ENCODE peak calls at places on chromosomes 5 and 9, in seven cellular contexts. A is MG63; P is lower leg skin; R is breast epithelium; X is CD8-positive, alpha-beta memory T cell; U is tibial artery; C is coronary artery. E is an unnamed sample.

GRCh38 chr9:14198049-14198448 is 115.9 kb downstream of the NFIB start:
- DNase-seq in P (no peak), X (no peak), A (no peak), U (no peak), R (no peak), C (no peak), E (no peak)

GRCh38 chr5:132267931-132268501 is 10.5 kb downstream of the PDLIM4 start:
- DNase-seq in U (no peak), P (peak; percentile 83), C (no peak), R (peak; percentile 84), A (no peak), X (no peak), E (no peak)

GRCh38 chr5:143812085-143812705 is at the start of gene HMHB1:
- DNase-seq in A (no peak), C (no peak), P (no peak), R (no peak), U (no peak), X (no peak), E (no peak)

GRCh38 chr5:96687812-96688453 is 25.8 kb downstream of the CAST start:
- DNase-seq in R (no peak), X (no peak), C (no peak), U (no peak), P (no peak), A (no peak), E (peak; percentile 8)

GRCh38 chr5:5270958-5271605 is 131.0 kb downstream of the ADAMTS16 start:
- DNase-seq in U (peak; percentile 49), A (peak; percentile 89), R (peak; percentile 39), X (no peak), P (no peak), C (peak; percentile 86), E (no peak)

GRCh38 chr5:88695232-88695631 is 187.8 kb downstream of the MEF2C start:
- DNase-seq in A (no peak), R (no peak), U (no peak), P (no peak), C (no peak), X (no peak), E (no peak)

GRCh38 chr5:18216016-18216415 is 581.8 kb downstream of the TAF11L14 start:
- DNase-seq in X (no peak), A (peak; percentile 7), R (no peak), C (no peak), U (no peak), P (no peak), E (peak; percentile 22)

GRCh38 chr5:32163785-32164184 is 10.3 kb downstream of the GOLPH3 start:
- DNase-seq in X (no peak), A (no peak), R (no peak), U (no peak), C (no peak), P (no peak), E (no peak)

GRCh38 chr9:129173296-129174101 is 4.6 kb downstream of the IER5L start:
- DNase-seq in X (no peak), R (no peak), U (no peak), C (peak; percentile 77), P (no peak), A (no peak), E (no peak)

DNA sequence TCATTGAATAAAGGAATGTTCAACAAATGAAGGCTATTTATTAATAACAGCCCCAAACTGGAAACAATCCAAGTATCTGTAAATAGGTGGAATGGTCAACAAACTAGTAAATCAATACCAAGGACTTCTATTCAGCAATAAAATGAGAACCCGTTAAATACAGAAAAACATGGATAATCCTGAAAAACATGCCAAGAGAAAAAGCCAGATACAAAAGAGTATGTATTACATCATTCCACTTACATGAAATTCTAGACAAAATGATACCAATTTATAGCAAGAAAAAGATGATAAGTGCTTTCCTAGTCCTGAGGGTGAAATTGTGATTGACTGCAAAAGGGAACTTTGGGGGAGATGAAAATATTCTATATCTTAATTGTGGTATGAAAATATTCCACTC is 3.1 kb downstream of the PJA2 start:
- DNase-seq in X (no peak), U (no peak), R (no peak), A (no peak), P (no peak), C (no peak), E (no peak)
- H3K4me3 ChIP-seq in X (no peak overlapping the region), U (peak overlapping the region; percentile 84), R (no peak overlapping the region), A (peak overlapping the region; percentile 88), P (no peak overlapping the region), C (peak overlapping the region; percentile 96), E (peak overlapping the region; percentile 92)

GRCh38 chr5:78811121-78811832 is 162.7 kb upstream of the LHFPL2 start:
- DNase-seq in R (no peak), U (no peak), C (no peak), A (no peak), X (no peak), P (no peak), E (peak; percentile 85)
- H3K4me3 ChIP-seq in R (no peak overlapping the region), U (no peak overlapping the region), C (no peak overlapping the region), A (no peak overlapping the region), X (no peak overlapping the region), P (no peak overlapping the region), E (peak overlapping the region; percentile 54)

GRCh38 chr5:41509399-41510175 is 814 bp downstream of the PLCXD3 start:
- DNase-seq in A (no peak), R (no peak), P (no peak), X (no peak), U (no peak), C (no peak), E (no peak)
- H3K4me3 ChIP-seq in A (peak overlapping the region; percentile 23), R (peak overlapping the region; percentile 42), P (peak overlapping the region; percentile 7), X (no peak overlapping the region), U (peak overlapping the region; percentile 53), C (peak overlapping the region; percentile 87), E (peak overlapping the region; percentile 85)

GRCh38 chr5:36300181-36300926 is 1.3 kb downstream of the RANBP3L start:
- DNase-seq in P (no peak), R (no peak), X (no peak), U (no peak), C (no peak), A (no peak), E (no peak)
- H3K4me3 ChIP-seq in P (no peak overlapping the region), R (peak overlapping the region; percentile 34), X (no peak overlapping the region), U (peak overlapping the region; percentile 53), C (peak overlapping the region; percentile 72), A (no peak overlapping the region), E (no peak overlapping the region)

GRCh38 chr5:116577064-116577788 is 2.6 kb upstream of the SEMA6A start:
- DNase-seq in X (no peak), R (no peak), A (no peak), C (no peak), U (no peak), P (no peak), E (no peak)
- H3K4me3 ChIP-seq in X (no peak overlapping the region), R (no peak overlapping the region), A (no peak overlapping the region), C (no peak overlapping the region), U (no peak overlapping the region), P (no peak overlapping the region), E (no peak overlapping the region)